ENCODE peak calls at places on chromosomes 4 and X, in five cellular contexts. H is M059J, E is fibroblast of lung, T is astrocyte, N is psoas muscle. Y is an unnamed sample.

GRCh38 chr4:108933046-108933445 is 170.2 kb upstream of the ETNPPL start:
- DNase-seq in H (no peak), E (no peak), T (no peak), N (no peak), Y (no peak)

GRCh38 chrX:136179133-136179532 is 31.8 kb downstream of the FHL1 start:
- DNase-seq in H (no peak), E (no peak), T (no peak), N (no peak), Y (no peak)

GRCh38 chrX:105190252-105190853 is 30.1 kb downstream of the TEX13A start:
- DNase-seq in H (peak), E (peak), T (peak), N (no peak), Y (no peak)

GRCh38 chr4:88442636-88443260 is 14.2 kb upstream of the HERC5 start:
- DNase-seq in H (peak), E (no peak), T (no peak), N (no peak), Y (peak)

GRCh38 chrX:150364347-150365050 is 1.4 kb downstream of the MAMLD1 start:
- DNase-seq in H (peak), E (peak), T (no peak), N (no peak), Y (no peak)

GRCh38 chr4:153639556-153640475 is 44.3 kb upstream of the TLR2 start:
- DNase-seq in H (no peak), E (no peak), T (no peak), N (no peak), Y (no peak)

GRCh38 chr4:8188743-8189550 is 10.1 kb upstream of the SH3TC1 start:
- DNase-seq in H (peak), E (peak), T (no peak), N (peak), Y (peak)

GRCh38 chrX:111608724-111609123 is 72.2 kb upstream of the ALG13 start:
- DNase-seq in H (no peak), E (no peak), T (no peak), N (no peak), Y (no peak)

GRCh38 chr4:26204911-26205368 is 115.9 kb upstream of the RBPJ start:
- DNase-seq in H (no peak), E (no peak), T (no peak), N (peak), Y (no peak)

GRCh38 chr4:125382995-125383394 is 68.2 kb downstream of the FAT4 start:
- DNase-seq in H (no peak), E (no peak), T (peak), N (no peak), Y (no peak)

GRCh38 chr4:21046121-21046520 is 345.9 kb downstream of the PACRGL start:
- DNase-seq in H (peak), E (no peak), T (peak), N (no peak), Y (no peak)

GRCh38 chrX:39693298-39693697 is 404.5 kb downstream of the BCOR start:
- DNase-seq in H (peak), E (no peak), T (peak), N (no peak), Y (peak)

GRCh38 chr4:304987-305680 is at the start of gene ZNF732:
- DNase-seq in H (no peak), E (peak), T (peak), N (no peak), Y (peak)

GRCh38 chr4:8394806-8395205 is 45.7 kb downstream of the ACOX3 start:
- DNase-seq in H (no peak), E (no peak), T (no peak), N (no peak), Y (no peak)

GRCh38 chrX:21996872-21997271 is 35.3 kb upstream of the PHEX start:
- DNase-seq in H (no peak), E (peak), T (peak), N (no peak), Y (no peak)

GRCh38 chrX:37434362-37434761 is 85.2 kb downstream of the PRRG1 start:
- DNase-seq in H (no peak), E (peak), T (no peak), N (no peak), Y (no peak)

GRCh38 chr4:146699910-146700309 is 61.2 kb downstream of the POU4F2 start:
- DNase-seq in H (no peak), E (no peak), T (no peak), N (no peak), Y (no peak)

GRCh38 chr4:1471443-1472147 is 65.4 kb upstream of the NKX1-1 start:
- DNase-seq in H (no peak), E (no peak), T (no peak), N (peak), Y (no peak)

GRCh38 chr4:138111462-138112000 is 130.6 kb downstream of the SLC7A11 start:
- DNase-seq in H (peak), E (no peak), T (peak), N (no peak), Y (no peak)

GRCh38 chrX:20361081-20361889 is 94.6 kb upstream of the RPS6KA3 start:
- DNase-seq in H (peak), E (peak), T (peak), N (peak), Y (no peak)

GRCh38 chrX:150119323-150119722 is 181.0 kb upstream of the EOLA2 start:
- DNase-seq in H (no peak), E (no peak), T (no peak), N (no peak), Y (no peak)

GRCh38 chr4:111268769-111269414 is 646.0 kb upstream of the PITX2 start:
- DNase-seq in H (peak), E (peak), T (peak), N (no peak), Y (no peak)

GRCh38 chr4:162957521-162958143 is 209.1 kb downstream of the NAF1 start:
- DNase-seq in H (peak), E (no peak), T (no peak), N (no peak), Y (no peak)

GRCh38 chr4:109977854-109978501 is 65.3 kb downstream of the EGF start:
- DNase-seq in H (peak), E (peak), T (peak), N (no peak), Y (no peak)

GRCh38 chr4:77669911-77670590 is 64.4 kb downstream of the CXCL13 start:
- DNase-seq in H (no peak), E (no peak), T (no peak), N (no peak), Y (no peak)

GRCh38 chr4:41360214-41360910 is 103.6 kb downstream of the UCHL1 start:
- DNase-seq in H (peak), E (peak), T (peak), N (peak), Y (peak)